ENCODE peak calls at places on chromosomes 7 and 10, in five cellular contexts. G is GM06990; Z is activated T-helper 9 cell treated with anti-CD3 and anti-CD28 coated beads, Interleukin-2, amount 50 U/mL, for 16 hours; Y is IMR-90; D is amniotic epithelial cell. M is an unnamed sample.

GRCh38 chr10:132384618-132385510 is 12.1 kb upstream of the PWWP2B start:
- DNase-seq in Z (no peak), D (no peak), G (no peak), Y (no peak), M (no peak)

GRCh38 chr7:7641129-7641663 is 644 bp downstream of the UMAD1 start:
- DNase-seq in Y (peak), Z (no peak), D (no peak), G (no peak), M (no peak)

GRCh38 chr7:73519867-73520672 is 2.0 kb downstream of the BAZ1B start:
- DNase-seq in D (peak), Y (peak), G (no peak), Z (peak), M (peak)

GRCh38 chr10:117320050-117320665 is 55.1 kb downstream of the PDZD8 start:
- DNase-seq in Z (no peak), G (no peak), D (peak), Y (peak), M (peak)

GRCh38 chr10:88672041-88672440 is 7.8 kb downstream of the LIPF start:
- DNase-seq in Z (no peak), Y (peak), D (peak), G (no peak), M (no peak)

GRCh38 chr10:124092270-124093075 is 925 bp downstream of the CHST15 start:
- DNase-seq in G (peak), Y (no peak), D (no peak), Z (peak), M (peak)

GRCh38 chr10:72297968-72298773 is 24.4 kb downstream of the DDIT4 start:
- DNase-seq in G (peak), Y (peak), D (peak), Z (peak), M (peak)

GRCh38 chr7:159031135-159031701 is 113.4 kb downstream of the VIPR2 start:
- DNase-seq in G (no peak), D (no peak), Y (no peak), Z (no peak), M (no peak)

GRCh38 chr10:2851544-2851943 is 215.8 kb upstream of the PFKP start:
- DNase-seq in D (no peak), Y (no peak), G (no peak), Z (no peak), M (no peak)

GRCh38 chr10:113425596-113425995 is 127.3 kb upstream of the HABP2 start:
- DNase-seq in G (no peak), Z (no peak), Y (no peak), D (no peak), M (no peak)

GRCh38 chr7:3264693-3265339 is 36.2 kb upstream of the SDK1 start:
- DNase-seq in G (no peak), Z (no peak), Y (no peak), D (no peak), M (no peak)

GRCh38 chr10:25639646-25640045 is 294.4 kb upstream of the MYO3A start:
- DNase-seq in Y (no peak), G (no peak), D (peak), Z (no peak), M (no peak)

GRCh38 chr7:86765931-86766330 is 122.2 kb downstream of the GRM3 start:
- DNase-seq in G (no peak), Y (no peak), Z (no peak), D (no peak), M (no peak)

M was measured in MM.1S.